ENCODE peak calls at places on chromosomes 2 and 18, in four cellular contexts. One of them, this sample, is unnamed.

GRCh38 chr2:8138923-8139667 is 542.8 kb upstream of the ID2 start:
- DNase-seq in Ammon's horn: peak; percentile 25
- DNase-seq in IMR-90: peak; percentile 54
- DNase-seq in PC-9: no peak
- DNase-seq in this sample: no peak

GRCh38 chr2:47297767-47298401 is 105.1 kb upstream of the MSH2 start:
- DNase-seq in Ammon's horn: no peak
- DNase-seq in IMR-90: no peak
- DNase-seq in PC-9: peak; percentile 13
- DNase-seq in this sample: no peak

GRCh38 chr18:21272016-21272582 is 30.1 kb downstream of the GREB1L start:
- DNase-seq in Ammon's horn: no peak
- DNase-seq in IMR-90: no peak
- DNase-seq in PC-9: no peak
- DNase-seq in this sample: no peak

GRCh38 chr2:196170202-196170680 is 1.1 kb downstream of the STK17B start:
- DNase-seq in Ammon's horn: peak; percentile 47
- DNase-seq in IMR-90: peak; percentile 64
- DNase-seq in PC-9: no peak
- DNase-seq in this sample: no peak

GRCh38 chr18:3427944-3428343 is 22.0 kb upstream of the TGIF1 start:
- DNase-seq in Ammon's horn: no peak
- DNase-seq in IMR-90: no peak
- DNase-seq in PC-9: no peak
- DNase-seq in this sample: no peak

GRCh38 chr2:162839419-162839818 is 852 bp upstream of the KCNH7 start:
- DNase-seq in Ammon's horn: peak; percentile 4
- DNase-seq in IMR-90: no peak
- DNase-seq in PC-9: no peak
- DNase-seq in this sample: no peak

GRCh38 chr18:26593365-26594320 is 45.3 kb upstream of the KCTD1 start:
- DNase-seq in Ammon's horn: no peak
- DNase-seq in IMR-90: no peak
- DNase-seq in PC-9: no peak
- DNase-seq in this sample: no peak

GRCh38 chr2:231670892-231671616 is 37.3 kb upstream of the PTMA start:
- DNase-seq in Ammon's horn: no peak
- DNase-seq in IMR-90: no peak
- DNase-seq in PC-9: no peak
- DNase-seq in this sample: no peak

GRCh38 chr18:51668101-51668500 is 470.6 kb upstream of the MEX3C start:
- DNase-seq in Ammon's horn: peak; percentile 67
- DNase-seq in IMR-90: peak; percentile 4
- DNase-seq in PC-9: peak; percentile 40
- DNase-seq in this sample: peak; percentile 52

GRCh38 chr2:193463016-193463415 is 1268.3 kb upstream of the TMEFF2 start:
- DNase-seq in Ammon's horn: no peak
- DNase-seq in IMR-90: no peak
- DNase-seq in PC-9: no peak
- DNase-seq in this sample: no peak

GRCh38 chr2:239630618-239631286 is 229.9 kb upstream of the HDAC4 start:
- DNase-seq in Ammon's horn: no peak
- DNase-seq in IMR-90: peak; percentile 42
- DNase-seq in PC-9: peak; percentile 60
- DNase-seq in this sample: no peak